ENCODE peak calls at places on chromosomes 7 and 10, in four cellular contexts. X, Q, J and F are unnamed samples.

GRCh38 chr7:92754756-92755581 is 81.4 kb downstream of the CDK6 start:
- DNase-seq in Q (peak; percentile 62), J (no peak), X (no peak), F (no peak)

GRCh38 chr10:3526721-3527120 is 258.3 kb downstream of the KLF6 start:
- DNase-seq in X (no peak), Q (no peak), J (no peak), F (no peak)

GRCh38 chr7:107387573-107388219 is 82.2 kb upstream of the GPR22 start:
- DNase-seq in Q (peak; percentile 57), J (no peak), X (no peak), F (no peak)

GRCh38 chr10:106033065-106033464 is 1131.4 kb downstream of the SORCS1 start:
- DNase-seq in Q (no peak), X (no peak), J (no peak), F (no peak)

GRCh38 chr10:49628599-49628998 is 14.8 kb downstream of the CHAT start:
- DNase-seq in J (no peak), Q (no peak), X (no peak), F (no peak)

GRCh38 chr7:72272479-72272878 is 139.7 kb downstream of the CALN1 start:
- DNase-seq in X (no peak), J (no peak), Q (no peak), F (no peak)

GRCh38 chr10:13701157-13701919 is 114.6 kb downstream of the PRPF18 start:
- DNase-seq in X (no peak), Q (no peak), J (no peak), F (no peak)

GRCh38 chr7:84362828-84363227 is 168.2 kb upstream of the SEMA3A start:
- DNase-seq in X (no peak), Q (no peak), J (no peak), F (no peak)

GRCh38 chr7:44448922-44449321 is 41.5 kb downstream of the NUDCD3 start:
- DNase-seq in Q (no peak), X (no peak), J (no peak), F (no peak)

GRCh38 chr10:103226011-103226410 is 19.7 kb upstream of the RPEL1 start:
- DNase-seq in Q (no peak), X (no peak), J (no peak), F (no peak)

GRCh38 chr7:88337556-88337955 is 30.9 kb upstream of the STEAP4 start:
- DNase-seq in Q (no peak), J (no peak), X (no peak), F (no peak)

GRCh38 chr7:15007507-15007906 is 105.0 kb upstream of the DGKB start:
- DNase-seq in X (peak; percentile 3), Q (peak; percentile 1), J (peak; percentile 54), F (peak; percentile 22)

GRCh38 chr10:124106241-124106905 is 13.0 kb upstream of the CHST15 start:
- DNase-seq in J (no peak), Q (no peak), X (peak; percentile 28), F (peak; percentile 55)

GRCh38 chr10:25436431-25436830 is 261.6 kb downstream of the GPR158 start:
- DNase-seq in J (no peak), X (no peak), Q (no peak), F (no peak)

GRCh38 chr7:129958643-129959479 is 6.1 kb upstream of the UBE2H start:
- DNase-seq in X (peak; percentile 84), J (no peak), Q (peak; percentile 99), F (peak; percentile 90)

GRCh38 chr10:114874827-114875541 is 53.4 kb downstream of the FHIP2A start:
- DNase-seq in Q (peak; percentile 17), X (peak; percentile 19), J (peak; percentile 71), F (no peak)

GRCh38 chr7:63054191-63054661 is 944.4 kb upstream of the ZNF722 start:
- DNase-seq in J (no peak), Q (no peak), X (no peak), F (no peak)

GRCh38 chr7:101216001-101216859 is 1.2 kb downstream of the PLOD3 start:
- DNase-seq in X (no peak), Q (peak; percentile 45), J (no peak), F (no peak)

GRCh38 chr10:15567952-15568351 is 151.8 kb downstream of the ITGA8 start:
- DNase-seq in Q (no peak), J (no peak), X (no peak), F (no peak)

GRCh38 chr7:125363873-125364272 is 434.2 kb upstream of the POT1 start:
- DNase-seq in J (no peak), X (no peak), Q (no peak), F (no peak)

GRCh38 chr7:94374231-94374630 is 20.5 kb upstream of the COL1A2 start:
- DNase-seq in X (no peak), Q (no peak), J (no peak), F (no peak)

GRCh38 chr10:80504897-80505465 is 32.7 kb upstream of the SH2D4B start:
- DNase-seq in J (no peak), Q (no peak), X (no peak), F (no peak)

GRCh38 chr7:86629-87028 is 105.7 kb upstream of the FAM20C start:
- DNase-seq in X (no peak), Q (no peak), J (no peak), F (no peak)

GRCh38 chr7:55005241-55005836 is 13.5 kb upstream of the EGFR start:
- DNase-seq in J (no peak), X (no peak), Q (no peak), F (no peak)

GRCh38 chr7:72538147-72538546 is 126.0 kb upstream of the CALN1 start:
- DNase-seq in Q (peak; percentile 20), J (no peak), X (peak; percentile 4), F (no peak)

GRCh38 chr7:27640914-27641570 is 21.6 kb downstream of the HIBADH start:
- DNase-seq in Q (no peak), J (no peak), X (peak; percentile 44), F (peak; percentile 76)

GRCh38 chr10:42113158-42113450 is 525.3 kb downstream of the ZNF33B start:
- DNase-seq in Q (no peak), J (no peak), X (no peak), F (no peak)

GRCh38 chr7:110522751-110523200 is 568.2 kb upstream of the LRRN3 start:
- DNase-seq in Q (no peak), J (no peak), X (peak; percentile 96), F (peak; percentile 75)

GRCh38 chr10:101686133-101686925 is 8.6 kb downstream of the FBXW4 start:
- DNase-seq in X (no peak), Q (no peak), J (no peak), F (no peak)

GRCh38 chr7:140923358-140924006 is 1.2 kb downstream of the BRAF start:
- DNase-seq in X (no peak), Q (peak; percentile 55), J (no peak), F (peak; percentile 13)

GRCh38 chr7:5041047-5041446 is 4.6 kb upstream of the RBAK start:
- DNase-seq in Q (no peak), X (no peak), J (no peak), F (no peak)

GRCh38 chr7:26858229-26858568 is 6.2 kb downstream of the SKAP2 start:
- DNase-seq in J (no peak), X (no peak), Q (peak; percentile 20), F (no peak)

GRCh38 chr10:76297787-76298281 is 866.4 kb downstream of the LRMDA start:
- DNase-seq in J (no peak), Q (no peak), X (peak; percentile 77), F (no peak)

GRCh38 chr10:22443200-22443881 is 98.0 kb downstream of the SPAG6 start:
- DNase-seq in Q (no peak), X (peak; percentile 47), J (no peak), F (no peak)

GRCh38 chr10:66180651-66181318 is 745.1 kb upstream of the LRRTM3 start:
- DNase-seq in J (no peak), Q (peak; percentile 62), X (peak; percentile 52), F (peak; percentile 62)

GRCh38 chr10:5413012-5413938 is 918 bp downstream of the NET1 start:
- DNase-seq in J (peak; percentile 48), Q (peak; percentile 54), X (peak; percentile 12), F (peak; percentile 47)

GRCh38 chr10:35416628-35417625 is 80.6 kb downstream of the CCNY start:
- DNase-seq in J (no peak), X (no peak), Q (no peak), F (no peak)
- TF ChIP-seq PHF8 in J (no peak), X (no peak), Q (no peak), F (no peak)

GRCh38 chr10:78053201-78053868 is 19.7 kb downstream of the RPS24 start:
- DNase-seq in X (no peak), Q (no peak), J (no peak), F (no peak)
- TF ChIP-seq CHD2 in X (no peak), Q (no peak), J (no peak), F (no peak)

GRCh38 chr7:151167197-151167911 is at the start of gene GBX1:
- DNase-seq in Q (peak; percentile 29), J (peak; percentile 63), X (no peak), F (peak; percentile 26)
- TF ChIP-seq PHF8 in Q (no peak), J (no peak), X (no peak), F (no peak)

GRCh38 chr7:66016131-66016461 is 34.1 kb upstream of the GUSB start:
- DNase-seq in J (no peak), Q (peak; percentile 18), X (peak; percentile 54), F (no peak)

GRCh38 chr7:66015440-66016130 is 33.6 kb upstream of the GUSB start:
- DNase-seq in X (no peak), Q (no peak), J (no peak), F (no peak)

DNA sequence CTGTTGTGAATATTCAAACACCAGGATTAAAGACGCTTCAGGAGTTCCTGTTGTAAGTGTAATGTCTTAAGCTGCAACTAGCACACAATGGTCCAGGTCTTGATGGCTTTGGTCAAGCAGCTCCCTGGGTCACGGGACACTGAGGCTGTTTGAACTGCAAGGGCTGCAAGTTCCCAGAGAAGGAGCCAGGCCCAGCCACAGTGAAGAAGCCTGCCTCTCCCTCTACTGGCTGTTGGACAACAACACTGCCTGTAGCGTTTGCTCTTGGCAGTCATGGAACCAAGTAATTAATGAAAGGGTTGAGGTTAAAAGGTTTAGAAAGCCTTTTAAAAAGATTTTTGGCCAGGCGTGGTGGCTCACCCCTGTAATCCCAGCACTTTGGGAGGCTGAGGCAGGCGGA is 31.9 kb upstream of the GUSB start:
- DNase-seq in J (peak; percentile 56), Q (peak; percentile 71), X (peak; percentile 65), F (peak; percentile 23)
- TF ChIP-seq CHD2 in J (no peak), Q (no peak), X (no peak), F (no peak)

GRCh38 chr10:46273506-46274477 is 13.0 kb upstream of the ANTXRL start:
- DNase-seq in Q (peak; percentile 48), J (peak; percentile 59), X (peak; percentile 20), F (peak; percentile 45)
- TF ChIP-seq PHF8 in Q (no peak), J (no peak), X (no peak), F (no peak)

GRCh38 chr7:144759653-144760052 is 76.2 kb downstream of the TPK1 start:
- DNase-seq in Q (no peak), X (no peak), J (no peak), F (no peak)

GRCh38 chr7:144761493-144761892 is 74.4 kb downstream of the TPK1 start:
- DNase-seq in X (no peak), Q (peak; percentile 3), J (no peak), F (no peak)

GRCh38 chr7:144768633-144769032 is 67.2 kb downstream of the TPK1 start:
- DNase-seq in Q (no peak), J (no peak), X (no peak), F (no peak)

DNA sequence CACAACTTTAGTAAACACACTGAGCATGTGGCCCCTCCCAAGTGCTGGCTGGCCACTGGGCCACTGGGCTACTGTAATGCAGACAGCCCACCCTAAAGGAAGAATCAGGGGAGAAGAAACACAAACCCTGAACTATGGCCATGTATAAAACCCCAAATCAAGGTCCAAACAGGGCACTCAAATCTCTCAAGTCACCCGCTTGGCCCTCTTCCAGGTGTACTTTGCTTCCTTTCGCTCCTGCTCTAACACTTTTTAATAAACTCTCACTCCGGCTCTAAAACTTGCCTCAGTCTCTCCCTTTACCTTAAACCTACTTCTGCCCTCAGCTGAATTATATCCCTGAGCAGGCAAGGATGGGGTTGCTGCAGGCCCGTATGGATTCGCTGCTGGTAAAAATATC is 72.6 kb downstream of the TPK1 start:
- DNase-seq in Q (no peak), X (no peak), J (no peak), F (no peak)
- TF ChIP-seq CHD2 in Q (no peak), X (no peak), J (no peak), F (no peak)